ENCODE peak calls at places on chromosomes 13 and 19, in eight cellular contexts. S, G, H, X, A, W, O and Z are unnamed samples.

GRCh38 chr13:28794370-28794769 is 25.8 kb upstream of the MTUS2 start:
- DNase-seq in S (no peak), G (no peak), H (no peak), X (no peak), A (no peak), W (no peak), O (no peak), Z (no peak)

GRCh38 chr13:76425930-76426329 is 460.3 kb downstream of the KCTD12 start:
- DNase-seq in S (peak), G (no peak), H (no peak), X (no peak), A (peak), W (no peak), O (no peak), Z (peak)

GRCh38 chr19:49957262-49957915 is 3.6 kb downstream of the SIGLEC11 start:
- DNase-seq in S (no peak), G (no peak), H (no peak), X (no peak), A (no peak), W (no peak), O (no peak), Z (no peak)

GRCh38 chr19:58417071-58417470 is 8.6 kb downstream of the ZNF584 start:
- DNase-seq in S (no peak), G (no peak), H (no peak), X (no peak), A (no peak), W (no peak), O (no peak), Z (no peak)

GRCh38 chr13:64553411-64554129 is 2676.6 kb downstream of the PCDH9 start:
- DNase-seq in S (no peak), G (no peak), H (no peak), X (no peak), A (peak), W (no peak), O (no peak), Z (peak)

GRCh38 chr19:5070922-5071321 is 102.0 kb downstream of the KDM4B start:
- DNase-seq in S (no peak), G (no peak), H (no peak), X (no peak), A (no peak), W (no peak), O (no peak), Z (no peak)

GRCh38 chr13:34435338-34435737 is 506.7 kb upstream of the NBEA start:
- DNase-seq in S (no peak), G (no peak), H (no peak), X (no peak), A (peak), W (peak), O (no peak), Z (peak)

GRCh38 chr13:21528616-21529015 is 69.5 kb upstream of the ZDHHC20 start:
- DNase-seq in S (no peak), G (no peak), H (no peak), X (no peak), A (peak), W (no peak), O (no peak), Z (peak)

GRCh38 chr19:37346091-37346490 is 24.8 kb upstream of the ZNF527 start:
- DNase-seq in S (no peak), G (no peak), H (no peak), X (no peak), A (no peak), W (no peak), O (no peak), Z (no peak)

GRCh38 chr13:77928909-77929308 is 10.3 kb upstream of the EDNRB start:
- DNase-seq in S (no peak), G (no peak), H (no peak), X (no peak), A (no peak), W (no peak), O (peak), Z (no peak)

GRCh38 chr19:17611462-17612244 is 56.2 kb downstream of the COLGALT1 start:
- DNase-seq in S (no peak), G (no peak), H (no peak), X (no peak), A (no peak), W (no peak), O (no peak), Z (no peak)

GRCh38 chr13:76383671-76384461 is 502.3 kb downstream of the KCTD12 start:
- DNase-seq in S (peak), G (no peak), H (no peak), X (no peak), A (peak), W (no peak), O (peak), Z (peak)

GRCh38 chr13:41639955-41640780 is 182.8 kb downstream of the RGCC start:
- DNase-seq in S (peak), G (peak), H (no peak), X (no peak), A (peak), W (peak), O (no peak), Z (peak)

GRCh38 chr13:28609936-28610335 is 49.0 kb upstream of the POMP start:
- DNase-seq in S (no peak), G (no peak), H (no peak), X (no peak), A (peak), W (no peak), O (no peak), Z (peak)

GRCh38 chr13:95100525-95101121 is 200.6 kb downstream of the ABCC4 start:
- DNase-seq in S (no peak), G (no peak), H (no peak), X (no peak), A (no peak), W (no peak), O (peak), Z (peak)

GRCh38 chr19:1260749-1261511 is 8.2 kb upstream of the CIRBP start:
- DNase-seq in S (peak), G (peak), H (peak), X (no peak), A (peak), W (peak), O (no peak), Z (peak)

GRCh38 chr19:1258707-1259205 is 10.4 kb downstream of the MIDN start:
- DNase-seq in S (no peak), G (no peak), H (no peak), X (no peak), A (no peak), W (no peak), O (no peak), Z (no peak)

GRCh38 chr19:1261512-1261862 is 7.6 kb upstream of the CIRBP start:
- DNase-seq in S (peak), G (no peak), H (no peak), X (no peak), A (no peak), W (no peak), O (no peak), Z (no peak)

GRCh38 chr19:1259206-1259872 is 9.8 kb upstream of the CIRBP start:
- DNase-seq in S (peak), G (peak), H (no peak), X (no peak), A (peak), W (peak), O (no peak), Z (peak)

GRCh38 chr19:1259873-1260748 is 9.0 kb upstream of the CIRBP start:
- DNase-seq in S (no peak), G (no peak), H (no peak), X (no peak), A (no peak), W (peak), O (no peak), Z (no peak)
- H3K4me3 ChIP-seq in S (peak), G (peak), H (no peak), X (peak), A (peak), W (no peak), O (peak), Z (peak)

DNA sequence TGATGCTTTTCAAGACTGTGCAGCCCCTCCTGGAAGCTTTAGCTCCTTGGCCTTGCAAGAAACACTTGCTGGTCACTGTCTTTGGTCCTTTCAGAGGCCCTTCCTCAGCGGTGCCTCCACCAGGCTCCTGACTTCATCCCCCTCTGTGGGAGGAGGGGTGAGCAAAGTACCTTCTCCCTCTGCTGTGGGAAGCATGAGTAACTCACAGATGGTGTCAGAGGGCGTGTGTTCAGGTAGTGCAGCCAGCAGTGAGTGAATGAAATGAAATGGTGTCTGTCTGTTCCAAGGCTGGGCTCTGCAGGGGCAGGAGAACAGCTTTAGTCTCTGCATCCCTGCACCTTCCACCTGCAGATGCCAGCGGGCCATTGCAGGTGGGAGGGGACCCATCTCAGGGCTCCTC is 102.9 kb downstream of the SHISA2 start:
- DNase-seq in S (no peak), G (no peak), H (no peak), X (no peak), A (no peak), W (peak), O (no peak), Z (no peak)
- H3K4me3 ChIP-seq in S (no peak), G (no peak), H (no peak), X (no peak), A (no peak), W (no peak), O (no peak), Z (no peak)

DNA sequence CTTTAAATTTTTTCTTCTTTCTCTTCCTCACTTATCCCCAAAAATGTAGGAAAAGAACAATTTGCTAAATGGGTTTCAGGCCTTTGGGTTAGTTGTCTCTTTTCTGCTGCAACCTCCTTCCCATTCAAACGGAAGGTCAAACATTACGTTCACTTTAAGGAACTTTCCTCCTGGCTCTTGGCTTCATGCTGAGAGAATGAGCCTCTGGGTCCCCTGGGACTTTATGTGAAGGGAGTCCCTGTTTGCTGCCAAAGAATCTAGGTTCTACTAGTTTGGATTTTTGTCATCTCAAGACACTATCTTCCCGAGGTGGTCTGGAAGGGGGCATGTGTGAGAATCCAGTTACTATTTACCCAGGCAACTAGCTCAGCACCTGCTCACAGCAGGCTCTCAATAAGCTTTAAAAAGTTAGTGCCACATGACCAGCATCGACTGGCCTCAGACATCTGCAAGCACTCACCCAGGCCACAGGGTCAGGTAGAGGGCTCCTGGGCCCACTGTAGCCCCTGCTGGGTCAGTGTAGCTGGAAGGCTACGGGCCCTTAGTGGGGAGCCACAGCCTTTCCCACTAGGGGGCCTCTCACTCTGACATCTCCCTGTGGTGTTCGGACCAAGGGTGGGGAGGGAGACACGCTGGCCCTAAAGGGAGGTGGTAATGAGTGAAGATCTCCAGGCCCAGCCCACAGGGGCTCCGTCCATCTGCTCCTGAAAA is 40.5 kb downstream of the FAM124A start:
- DNase-seq in S (no peak), G (no peak), H (no peak), X (no peak), A (no peak), W (no peak), O (no peak), Z (no peak)
- H3K4me3 ChIP-seq in S (no peak), G (no peak), H (no peak), X (no peak), A (no peak), W (no peak), O (no peak), Z (no peak)

GRCh38 chr19:47058621-47059020 is 10.2 kb upstream of the TMEM160 start:
- DNase-seq in S (no peak), G (no peak), H (no peak), X (no peak), A (no peak), W (no peak), O (no peak), Z (no peak)
- H3K4me3 ChIP-seq in S (no peak), G (no peak), H (no peak), X (no peak), A (no peak), W (no peak), O (no peak), Z (no peak)

DNA sequence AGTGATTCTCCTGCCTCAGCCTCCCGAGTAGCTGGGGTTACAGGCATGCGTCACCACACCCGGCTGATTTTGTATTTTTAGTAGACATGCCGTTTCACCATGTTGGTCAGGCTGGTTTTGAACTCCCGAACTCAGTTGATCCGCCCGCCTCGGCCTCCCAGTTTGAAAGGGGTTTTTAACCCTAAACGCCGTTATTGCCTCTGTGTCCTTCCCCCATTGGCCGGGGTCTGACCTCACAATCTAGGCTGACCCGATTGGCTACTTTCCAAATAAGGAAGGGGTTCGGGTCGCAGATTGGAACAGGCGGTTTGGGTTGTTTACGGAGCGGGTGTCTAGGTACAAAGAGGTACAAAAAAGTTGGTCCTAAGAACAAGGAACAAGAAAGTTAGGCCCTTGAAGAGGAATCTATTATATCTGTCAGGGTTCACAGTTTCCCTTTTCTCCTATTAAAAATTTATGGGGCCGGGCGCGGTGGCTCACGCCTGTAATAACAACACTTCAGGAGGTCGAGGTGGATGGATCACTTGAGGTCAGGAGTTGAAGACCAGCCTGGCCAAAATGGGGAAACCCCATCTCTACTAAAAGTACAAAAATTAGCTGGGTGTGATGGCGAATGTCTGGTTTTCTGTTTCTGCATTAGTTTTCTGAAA is 1.0 kb downstream of the ZNF253 start:
- DNase-seq in S (peak), G (peak), H (no peak), X (no peak), A (peak), W (peak), O (no peak), Z (peak)
- H3K4me3 ChIP-seq in S (peak), G (peak), H (peak), X (peak), A (peak), W (peak), O (peak), Z (peak)

GRCh38 chr13:32811297-32811800 is 204.9 kb upstream of the KL start:
- DNase-seq in S (no peak), G (no peak), H (no peak), X (no peak), A (no peak), W (no peak), O (no peak), Z (no peak)
- H3K4me3 ChIP-seq in S (no peak), G (no peak), H (no peak), X (no peak), A (no peak), W (no peak), O (no peak), Z (no peak)